ENCODE peak calls at places on chromosomes 11 and 22, in five cellular contexts. C is nephron progenitor cell, D is esophagus muscularis mucosa, S is GM20000, E is WTC11. P is an unnamed sample.

GRCh38 chr22:35547993-35548761 is 7.5 kb downstream of the RASD2 start:
- DNase-seq in D (no peak), S (no peak), C (no peak), E (peak; percentile 67), P (peak; percentile 86)

GRCh38 chr11:73633999-73634398 is 12.4 kb upstream of the PLEKHB1 start:
- DNase-seq in S (no peak), E (no peak), D (no peak), C (no peak), P (no peak)

GRCh38 chr11:2839395-2839941 is 46.1 kb downstream of the CDKN1C start:
- DNase-seq in S (no peak), C (no peak), E (no peak), D (no peak), P (no peak)

GRCh38 chr22:44668190-44668885 is 33.7 kb upstream of the PRR5 start:
- DNase-seq in E (peak; percentile 70), D (no peak), C (peak; percentile 75), S (peak; percentile 40), P (peak; percentile 87)

GRCh38 chr11:16982809-16983208 is 31.4 kb downstream of the PLEKHA7 start:
- DNase-seq in E (no peak), C (no peak), D (no peak), S (no peak), P (no peak)

GRCh38 chr11:63901660-63902059 is 15.3 kb downstream of the RCOR2 start:
- DNase-seq in C (no peak), E (no peak), D (no peak), S (no peak), P (peak; percentile 74)

GRCh38 chr11:313787-314547 is at the start of gene IFITM1:
- DNase-seq in D (no peak), S (peak; percentile 90), C (no peak), E (no peak), P (peak; percentile 83)

GRCh38 chr11:116529681-116530080 is 243.1 kb downstream of the BUD13 start:
- DNase-seq in C (no peak), D (no peak), S (no peak), E (no peak), P (no peak)

GRCh38 chr11:122803306-122803705 is 35.0 kb upstream of the CRTAM start:
- DNase-seq in D (no peak), E (no peak), C (no peak), S (no peak), P (no peak)

GRCh38 chr11:123190504-123190903 is 4.5 kb downstream of the CLMP start:
- DNase-seq in S (no peak), C (no peak), E (no peak), D (no peak), P (no peak)

GRCh38 chr11:18775492-18776292 is 15.9 kb downstream of the PTPN5 start:
- DNase-seq in C (peak; percentile 88), E (peak; percentile 93), D (no peak), S (peak; percentile 74), P (peak; percentile 96)

GRCh38 chr11:95076416-95076815 is 9.7 kb downstream of the SRSF8 start:
- DNase-seq in C (no peak), S (no peak), D (no peak), E (no peak), P (peak; percentile 7)

DNA sequence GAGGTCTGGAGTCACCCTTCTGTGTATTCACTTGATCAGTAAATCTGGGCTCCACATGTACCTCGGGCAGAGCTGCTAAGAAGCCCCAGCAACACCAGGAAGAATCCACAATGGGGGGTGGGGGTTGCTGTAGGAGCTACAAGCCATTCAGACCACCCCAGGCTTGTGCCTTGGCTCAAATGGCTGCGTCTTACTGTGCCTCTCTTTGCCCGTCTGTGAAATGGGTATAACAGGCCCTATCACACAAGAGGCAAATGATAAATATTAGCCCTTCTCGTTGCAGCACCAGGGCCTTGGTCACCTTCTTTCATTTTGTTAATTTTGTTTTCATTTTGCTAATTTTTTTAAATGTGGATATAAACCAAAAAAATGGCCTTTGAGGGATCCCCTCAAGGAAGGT is 284.2 kb downstream of the MN1 start:
- DNase-seq in S (no peak), D (no peak), C (no peak), E (no peak), P (no peak)
- TF ChIP-seq CTCF in S (no peak), D (no peak), C (no peak), E (no peak), P (no peak)

GRCh38 chr22:40364431-40364830 is 6.0 kb upstream of the SGSM3 start:
- DNase-seq in D (no peak), E (no peak), C (no peak), S (no peak), P (no peak)
- TF ChIP-seq CTCF in D (no peak), E (no peak), C (no peak), S (no peak), P (no peak)

GRCh38 chr11:112659185-112659584 is 302.0 kb upstream of the NCAM1 start:
- DNase-seq in D (peak; percentile 78), C (no peak), E (no peak), S (no peak), P (no peak)

GRCh38 chr11:112658521-112658920 is 302.7 kb upstream of the NCAM1 start:
- DNase-seq in C (no peak), E (no peak), S (no peak), D (peak; percentile 47), P (peak; percentile 58)

GRCh38 chr11:112652786-112653390 is 308.3 kb upstream of the NCAM1 start:
- DNase-seq in D (peak; percentile 55), C (no peak), E (no peak), S (no peak), P (no peak)

GRCh38 chr11:112656772-112657428 is 304.3 kb upstream of the NCAM1 start:
- DNase-seq in S (peak; percentile 19), E (no peak), C (no peak), D (peak; percentile 89), P (no peak)

DNA sequence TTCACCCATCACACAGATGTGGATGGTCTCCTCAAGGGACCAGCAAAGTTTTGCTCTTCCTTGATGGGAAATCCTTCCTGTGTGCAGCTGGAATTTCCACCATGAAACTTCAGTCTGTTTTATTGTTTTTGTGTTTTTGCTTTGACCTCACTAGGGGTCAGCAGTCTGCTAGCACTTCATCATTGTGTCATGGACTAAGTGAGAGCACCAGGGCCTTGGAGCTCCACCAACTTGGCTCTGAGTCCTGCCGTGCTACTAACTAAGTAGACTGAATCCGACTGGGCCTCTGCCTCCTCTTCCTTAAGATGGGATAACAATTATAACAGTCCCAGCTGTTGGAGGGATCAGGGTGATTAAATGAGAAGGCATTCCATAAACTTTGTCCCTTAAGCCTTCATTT is 305.8 kb upstream of the NCAM1 start:
- DNase-seq in E (no peak), D (peak; percentile 93), C (no peak), S (no peak), P (no peak)
- TF ChIP-seq CTCF in E (no peak), D (no peak), C (no peak), S (no peak), P (peak; percentile 17)

DNA sequence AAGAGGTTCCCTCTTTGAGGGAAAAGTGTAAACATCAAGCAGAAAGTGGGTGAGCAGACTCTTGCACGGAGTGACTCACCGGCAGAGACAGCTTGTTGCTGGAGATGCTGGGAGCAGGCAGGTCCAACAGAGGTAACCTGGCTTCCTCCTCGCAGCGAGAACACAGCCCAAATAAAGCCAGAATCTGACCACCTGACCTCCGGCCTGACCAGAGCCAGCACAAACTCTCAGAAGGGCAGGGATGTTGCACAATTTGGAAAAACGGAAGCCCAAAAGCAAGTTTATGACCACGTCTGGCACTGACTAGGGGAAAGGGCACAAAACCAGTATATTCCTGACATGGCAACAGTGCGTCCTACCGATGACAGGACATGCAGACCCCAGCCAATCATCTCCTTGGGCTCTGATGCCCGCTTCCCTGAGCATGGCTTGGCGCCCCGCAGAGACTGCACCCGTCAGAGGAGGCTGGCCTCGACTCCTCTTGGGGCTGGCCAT is 5.4 kb downstream of the SMCO4 start:
- DNase-seq in C (no peak), S (no peak), D (no peak), E (no peak), P (no peak)
- TF ChIP-seq CTCF in C (no peak), S (no peak), D (no peak), E (no peak), P (no peak)

GRCh38 chr11:65968600-65969482 is 7.3 kb downstream of the SART1 start:
- DNase-seq in S (no peak), D (no peak), E (no peak), C (no peak), P (no peak)
- TF ChIP-seq CTCF in S (no peak), D (no peak), E (no peak), C (no peak), P (peak; percentile 37)

P was measured in endodermal cell.